ENCODE peak calls at places on chromosomes 7 and 10, in four cellular contexts. A, T, H and R are unnamed samples.

GRCh38 chr10:24706479-24707118 is 17.1 kb downstream of the ARHGAP21 start:
- DNase-seq in A (no peak), T (no peak), H (no peak), R (no peak)

GRCh38 chr7:39465055-39465929 is 100.9 kb upstream of the YAE1 start:
- DNase-seq in A (peak; percentile 34), T (peak; percentile 21), H (no peak), R (peak; percentile 63)

GRCh38 chr7:94100723-94101345 is 96.7 kb upstream of the BET1 start:
- DNase-seq in A (no peak), T (no peak), H (peak; percentile 38), R (no peak)

GRCh38 chr10:79376078-79376628 is 28.9 kb downstream of the PPIF start:
- DNase-seq in A (peak; percentile 0), T (no peak), H (no peak), R (no peak)

GRCh38 chr10:132546567-132547420 is 9.2 kb downstream of the INPP5A start:
- DNase-seq in A (no peak), T (no peak), H (peak; percentile 63), R (no peak)

GRCh38 chr7:112080974-112081373 is 125.2 kb downstream of the DOCK4 start:
- DNase-seq in A (no peak), T (peak; percentile 58), H (no peak), R (no peak)

GRCh38 chr7:80659120-80660055 is 20.9 kb downstream of the CD36 start:
- DNase-seq in A (no peak), T (no peak), H (no peak), R (peak; percentile 24)

GRCh38 chr10:102802920-102803534 is 34.2 kb downstream of the CYP17A1 start:
- DNase-seq in A (no peak), T (no peak), H (peak; percentile 65), R (peak; percentile 45)

GRCh38 chr10:36423821-36424248 is 701.6 kb upstream of the ANKRD30A start:
- DNase-seq in A (no peak), T (no peak), H (no peak), R (no peak)

GRCh38 chr10:50291261-50291850 is 40.0 kb upstream of the ASAH2 start:
- DNase-seq in A (no peak), T (no peak), H (no peak), R (no peak)

GRCh38 chr7:13907824-13908223 is 81.6 kb downstream of the ETV1 start:
- DNase-seq in A (no peak), T (no peak), H (no peak), R (no peak)

GRCh38 chr10:8998751-8999150 is 944.3 kb downstream of the GATA3 start:
- DNase-seq in A (no peak), T (no peak), H (no peak), R (no peak)

GRCh38 chr7:139108256-139109187 is 998 bp downstream of the ZC3HAV1 start:
- DNase-seq in A (no peak), T (no peak), H (peak; percentile 75), R (peak; percentile 36)

GRCh38 chr7:29138588-29138987 is 7.7 kb downstream of the CPVL start:
- DNase-seq in A (no peak), T (no peak), H (no peak), R (no peak)

GRCh38 chr10:124590216-124591122 is 128.8 kb downstream of the LHPP start:
- DNase-seq in A (no peak), T (no peak), H (peak; percentile 37), R (no peak)
- TF ChIP-seq CTCF in A (no peak), T (no peak), H (no peak), R (no peak)

GRCh38 chr10:121927841-121928527 is at the start of gene ATE1:
- DNase-seq in A (peak; percentile 95), T (no peak), H (peak; percentile 93), R (peak; percentile 93)
- TF ChIP-seq CTCF in A (no peak), T (no peak), H (no peak), R (no peak)

DNA sequence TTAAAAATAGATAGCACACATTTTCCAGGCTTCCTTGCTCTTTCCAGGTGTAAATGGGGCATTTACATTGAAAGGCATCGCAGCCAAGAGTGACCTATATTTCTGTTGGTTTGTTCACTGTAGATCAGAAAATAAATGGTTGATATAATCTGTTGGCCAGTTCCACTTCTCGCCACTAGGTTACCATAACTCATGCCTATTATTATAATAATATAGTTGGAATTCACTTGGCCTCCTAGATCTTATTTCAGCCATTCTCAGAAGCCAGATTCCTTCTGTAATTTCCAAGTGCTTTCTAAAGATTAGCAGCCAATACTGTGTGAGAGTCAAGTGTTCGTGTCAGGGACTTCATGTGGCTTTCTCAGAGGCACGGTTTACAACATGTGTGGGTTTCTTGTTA is 179.5 kb downstream of the DNAH11 start:
- DNase-seq in A (no peak), T (no peak), H (no peak), R (no peak)
- TF ChIP-seq CTCF in A (no peak), T (peak; percentile 38), H (no peak), R (no peak)

DNA sequence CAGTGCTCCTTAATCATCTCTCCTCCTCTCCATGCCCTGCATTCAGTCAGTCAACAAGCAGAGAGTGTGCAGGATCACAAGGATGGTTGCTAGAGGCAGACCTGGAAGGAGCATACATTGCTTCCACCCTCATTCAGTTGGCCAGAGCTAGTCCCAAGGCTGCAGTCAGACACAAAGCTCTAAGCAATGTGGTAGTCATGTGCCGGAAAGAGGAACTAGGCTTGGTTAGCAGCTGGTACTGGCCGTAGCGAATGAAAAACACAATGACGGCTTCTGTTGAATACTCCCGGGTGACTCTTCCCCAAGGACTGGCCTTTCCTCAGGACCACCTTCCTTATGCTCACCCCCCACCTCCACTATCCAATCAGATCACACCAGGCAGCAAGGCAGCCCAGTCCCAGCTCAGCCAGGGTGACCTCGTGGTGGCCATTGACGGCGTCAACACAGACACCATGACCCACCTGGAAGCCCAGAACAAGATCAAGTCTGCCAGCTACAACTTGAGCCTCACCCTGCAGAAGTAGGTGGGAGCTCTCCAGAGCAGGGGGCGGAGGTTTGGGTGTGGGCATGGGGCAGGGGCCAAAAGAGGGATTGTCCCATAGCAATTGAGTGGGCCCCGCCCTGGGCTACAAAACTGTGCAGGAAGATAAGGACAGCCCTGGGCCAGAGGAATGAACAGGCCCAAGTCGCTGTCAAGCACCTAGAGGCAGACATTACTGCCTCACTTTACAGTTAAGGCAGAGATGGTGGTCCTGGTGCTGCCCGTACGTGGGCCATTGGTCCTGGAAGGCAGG is 10.9 kb downstream of the LDB3 start:
- DNase-seq in A (no peak), T (no peak), H (no peak), R (peak; percentile 51)
- TF ChIP-seq CTCF in A (no peak), T (no peak), H (no peak), R (no peak)

GRCh38 chr7:35802649-35803048 is 1.8 kb downstream of the SEPTIN7 start:
- DNase-seq in A (no peak), T (no peak), H (no peak), R (peak; percentile 18)

GRCh38 chr7:35802102-35802466 is 1.2 kb downstream of the SEPTIN7 start:
- DNase-seq in A (no peak), T (no peak), H (no peak), R (no peak)

GRCh38 chr7:35801392-35802101 is 690 bp downstream of the SEPTIN7 start:
- DNase-seq in A (peak; percentile 65), T (no peak), H (peak; percentile 86), R (peak; percentile 57)

GRCh38 chr7:35805876-35806275 is 5.0 kb downstream of the SEPTIN7 start:
- DNase-seq in A (no peak), T (no peak), H (no peak), R (no peak)

DNA sequence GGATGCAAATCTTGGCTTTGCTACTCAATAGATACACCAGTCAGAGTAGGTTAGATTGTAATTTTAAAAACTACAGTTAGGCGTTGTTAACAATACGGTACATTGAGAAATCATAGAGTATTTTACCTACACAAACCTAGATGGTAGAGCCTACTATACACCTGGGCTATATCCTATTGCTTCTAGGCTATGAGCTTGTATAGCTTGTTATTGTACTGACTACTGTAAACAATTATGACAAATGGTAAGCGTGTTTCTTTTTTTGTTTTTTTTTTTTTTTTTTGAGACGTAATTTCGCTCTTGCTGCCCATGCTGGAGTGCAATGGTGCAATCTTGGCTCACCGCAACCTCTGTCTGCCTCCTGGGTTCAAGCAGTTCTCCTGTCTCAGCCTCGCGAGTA is 3.7 kb downstream of the SEPTIN7 start:
- DNase-seq in A (no peak), T (no peak), H (no peak), R (no peak)
- TF ChIP-seq CTCF in A (no peak), T (no peak), H (no peak), R (no peak)